ENCODE peak calls at places on chromosomes 12 and 14, in ten cellular contexts. P is cardiac muscle cell, E is BJ, R is K562, Y is brain microvascular endothelial cell, F is ascending aorta, A is pancreas, S is PC-3, V is fibroblast of lung, U is astrocyte. H is an unnamed sample.

GRCh38 chr12:125453751-125454150 is 388.5 kb downstream of the AACS start:
- DNase-seq in Y (no peak), S (no peak), R (no peak), E (no peak), P (no peak), U (no peak), F (no peak), A (no peak), V (no peak), H (no peak)

GRCh38 chr12:113261847-113262470 is 40.7 kb downstream of the TPCN1 start:
- DNase-seq in U (no peak), E (no peak), A (no peak), F (no peak), V (no peak), Y (no peak), P (peak), R (no peak), S (no peak), H (no peak)

GRCh38 chr14:70416322-70416716 is 571 bp downstream of the SYNJ2BP start:
- DNase-seq in S (peak), E (no peak), F (no peak), V (peak), P (peak), A (no peak), R (no peak), U (peak), Y (peak), H (no peak)

GRCh38 chr12:68856510-68856909 is 48.5 kb downstream of the MDM2 start:
- DNase-seq in R (no peak), V (no peak), E (no peak), Y (no peak), A (no peak), S (no peak), U (no peak), F (no peak), P (no peak), H (no peak)

GRCh38 chr14:63544641-63545234 is 1.6 kb upstream of the PPP2R5E start:
- DNase-seq in Y (peak), S (peak), V (peak), P (peak), F (no peak), U (no peak), A (no peak), R (peak), E (no peak), H (no peak)

GRCh38 chr12:47808574-47809380 is 10.9 kb downstream of the HDAC7 start:
- DNase-seq in Y (no peak), U (no peak), F (no peak), V (no peak), R (peak), E (no peak), A (no peak), S (peak), P (no peak), H (no peak)

GRCh38 chr14:96051642-96052540 is 12.7 kb downstream of the C14orf132 start:
- DNase-seq in R (peak), E (no peak), P (no peak), V (no peak), A (peak), Y (no peak), U (no peak), S (peak), F (no peak), H (peak)

GRCh38 chr14:88005978-88006851 is 1.3 kb downstream of the GPR65 start:
- DNase-seq in V (peak), A (no peak), S (no peak), R (no peak), U (peak), Y (no peak), E (no peak), F (no peak), P (no peak), H (no peak)

GRCh38 chr14:92677087-92677668 is 71.2 kb downstream of the LGMN start:
- DNase-seq in V (no peak), A (no peak), U (no peak), R (no peak), Y (no peak), P (peak), E (no peak), S (no peak), F (no peak), H (no peak)

GRCh38 chr14:105068818-105069217 is 3.6 kb upstream of the GPR132 start:
- DNase-seq in E (no peak), R (no peak), Y (no peak), A (no peak), U (no peak), S (no peak), P (no peak), V (no peak), F (no peak), H (no peak)

GRCh38 chr12:108410689-108411088 is 71.6 kb upstream of the CMKLR1 start:
- DNase-seq in E (no peak), Y (no peak), F (no peak), A (no peak), V (no peak), P (no peak), U (no peak), R (no peak), S (no peak), H (no peak)

GRCh38 chr12:18951219-18951618 is 178.3 kb upstream of the PLEKHA5 start:
- DNase-seq in Y (no peak), P (no peak), E (no peak), R (no peak), S (no peak), U (no peak), F (no peak), A (no peak), V (no peak), H (no peak)

GRCh38 chr12:6058481-6059161 is 65.8 kb downstream of the VWF start:
- DNase-seq in A (no peak), V (no peak), U (no peak), P (no peak), E (no peak), S (no peak), Y (no peak), F (no peak), R (no peak), H (no peak)
- TF ChIP-seq CTCF in A (no peak), V (no peak), U (no peak), P (no peak), E (no peak), S (no peak), Y (no peak), F (no peak), R (no peak), H (no peak)

GRCh38 chr14:64816221-64816783 is 63.4 kb downstream of the SPTB start:
- DNase-seq in A (no peak), U (no peak), E (no peak), S (no peak), R (no peak), Y (no peak), F (no peak), P (no peak), V (no peak), H (no peak)

GRCh38 chr14:64818151-64818550 is 61.6 kb downstream of the SPTB start:
- DNase-seq in F (no peak), U (no peak), E (no peak), P (no peak), Y (no peak), R (no peak), V (no peak), S (no peak), A (no peak), H (no peak)

GRCh38 chr14:64817631-64818030 is 62.1 kb downstream of the SPTB start:
- DNase-seq in Y (no peak), U (no peak), P (no peak), A (no peak), S (no peak), R (no peak), V (peak), E (no peak), F (no peak), H (no peak)

GRCh38 chr14:64812412-64812811 is 67.3 kb downstream of the SPTB start:
- DNase-seq in R (peak), P (no peak), S (no peak), V (no peak), E (no peak), Y (no peak), F (no peak), A (peak), U (no peak), H (no peak)

DNA sequence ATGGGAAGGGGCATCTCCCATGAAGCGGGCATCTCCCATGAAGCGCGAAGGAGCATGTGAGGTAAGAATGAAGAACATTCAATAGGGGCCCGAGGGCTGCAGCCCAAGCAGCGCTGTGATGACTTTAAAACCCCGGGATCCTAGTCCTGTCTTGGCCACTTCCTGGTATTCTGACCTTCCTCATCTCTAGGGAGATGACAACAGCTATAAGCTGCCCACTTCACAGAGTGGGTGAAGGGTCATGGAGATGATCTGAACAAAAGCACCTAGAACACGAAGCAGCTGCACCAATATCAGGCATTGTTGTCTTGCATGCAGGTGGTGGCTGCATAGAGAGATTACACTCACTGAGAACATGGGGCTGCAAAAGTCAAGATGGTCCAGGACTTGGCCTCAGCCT is 64.5 kb downstream of the SPTB start:
- DNase-seq in A (no peak), E (no peak), Y (no peak), V (no peak), R (no peak), F (no peak), S (no peak), U (no peak), P (no peak), H (no peak)
- TF ChIP-seq CTCF in A (no peak), E (no peak), Y (no peak), V (no peak), R (no peak), F (no peak), S (no peak), U (no peak), P (no peak), H (no peak)

GRCh38 chr14:28755930-28756895 is 10.4 kb upstream of the FOXG1 start:
- DNase-seq in F (no peak), R (no peak), U (no peak), E (no peak), S (no peak), V (no peak), A (no peak), P (no peak), Y (no peak), H (no peak)

GRCh38 chr14:28755198-28755794 is 11.3 kb upstream of the FOXG1 start:
- DNase-seq in P (no peak), A (no peak), Y (no peak), F (no peak), S (no peak), U (no peak), R (no peak), E (no peak), V (no peak), H (no peak)

GRCh38 chr14:28757790-28758189 is 8.8 kb upstream of the FOXG1 start:
- DNase-seq in Y (no peak), P (no peak), S (no peak), F (no peak), A (no peak), U (no peak), R (no peak), V (no peak), E (no peak), H (no peak)

GRCh38 chr14:28758253-28758915 is 8.2 kb upstream of the FOXG1 start:
- DNase-seq in A (no peak), V (no peak), E (no peak), F (no peak), Y (no peak), U (no peak), R (no peak), S (no peak), P (no peak), H (no peak)

DNA sequence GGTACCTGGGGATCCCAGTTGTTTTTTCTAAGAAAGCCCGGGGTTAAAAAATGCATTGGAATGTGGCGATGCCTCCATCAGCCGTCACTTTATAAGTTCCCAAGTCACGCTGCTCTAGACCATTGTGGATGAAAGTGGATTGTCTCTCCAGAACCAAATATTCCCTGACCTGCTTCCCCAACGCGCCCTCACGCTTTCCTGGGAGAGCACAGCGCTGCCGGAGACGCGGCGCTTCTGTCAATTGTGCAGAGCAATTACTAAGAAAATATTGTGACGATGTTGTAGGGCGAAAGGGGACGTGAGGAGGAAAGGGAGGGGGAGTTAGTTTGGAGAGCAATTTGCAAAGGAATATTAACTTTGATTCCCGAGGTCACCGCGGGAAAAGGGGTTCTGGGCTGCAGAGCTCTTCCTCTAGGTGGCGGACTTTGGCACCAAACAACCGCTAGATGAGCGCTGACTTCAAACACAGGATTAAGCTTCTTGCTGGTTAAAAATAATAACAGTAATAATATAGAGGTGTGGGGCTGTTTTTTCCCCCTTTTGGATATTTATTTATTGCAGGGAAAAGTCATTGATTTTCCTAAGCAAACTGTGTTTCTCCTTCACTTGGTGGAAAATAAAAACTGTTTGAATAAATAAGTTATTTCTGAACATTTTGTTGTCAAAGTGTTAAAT is 9.6 kb upstream of the FOXG1 start:
- DNase-seq in Y (peak), A (no peak), S (peak), P (peak), U (peak), R (peak), F (no peak), V (peak), E (no peak), H (no peak)
- TF ChIP-seq CTCF in Y (peak), A (peak), S (peak), P (peak), U (peak), R (peak), F (no peak), V (peak), E (peak), H (peak)

GRCh38 chr12:85029456-85029855 is 6.6 kb downstream of the TSPAN19 start:
- DNase-seq in R (no peak), F (no peak), E (no peak), Y (no peak), A (no peak), U (no peak), S (peak), P (peak), V (peak), H (no peak)
- TF ChIP-seq CTCF in R (peak), F (peak), E (peak), Y (peak), A (peak), U (peak), S (peak), P (peak), V (no peak), H (peak)

DNA sequence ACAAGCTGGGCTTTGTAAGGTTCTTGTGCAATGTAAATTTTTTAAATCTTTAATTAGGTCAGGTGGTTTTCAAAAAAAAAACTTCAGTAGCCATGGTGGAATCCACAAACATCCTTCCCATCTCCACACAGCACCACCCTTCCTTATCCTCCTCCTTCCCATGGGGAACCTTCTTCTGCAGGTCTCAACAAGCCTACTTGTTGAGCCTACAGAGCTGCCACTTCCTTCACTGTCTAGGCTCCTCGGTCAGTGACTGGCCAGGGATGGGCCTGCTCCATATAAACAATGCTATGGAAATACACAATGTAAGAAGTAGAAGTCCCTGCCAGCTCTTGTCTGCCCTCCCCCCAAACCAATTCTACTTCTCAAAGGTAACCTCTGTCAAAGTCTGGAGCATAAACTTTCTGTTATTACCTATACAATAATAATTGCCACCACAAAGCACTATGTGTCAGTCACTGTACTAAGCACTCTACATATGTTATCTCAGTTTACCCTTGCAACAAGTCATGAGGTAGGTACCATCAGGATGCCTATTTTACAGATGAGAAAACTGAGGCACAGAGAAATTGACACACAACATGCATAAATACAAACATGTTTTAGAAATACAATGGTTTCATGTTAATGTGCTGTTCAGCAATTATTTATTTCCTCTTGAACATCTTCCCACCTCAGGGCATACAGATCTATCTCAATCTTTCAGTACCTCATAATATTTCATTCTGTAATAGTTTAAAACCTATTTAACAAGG is 17.4 kb downstream of the LIMA1 start:
- DNase-seq in Y (no peak), F (no peak), P (no peak), R (no peak), V (no peak), U (no peak), A (no peak), E (no peak), S (no peak), H (no peak)
- TF ChIP-seq CTCF in Y (no peak), F (no peak), P (no peak), R (no peak), V (no peak), U (no peak), A (no peak), E (no peak), S (no peak), H (no peak)

GRCh38 chr14:24975393-24975792 is 74.6 kb downstream of the STXBP6 start:
- DNase-seq in U (no peak), Y (no peak), A (no peak), P (no peak), F (no peak), E (no peak), V (no peak), R (no peak), S (no peak), H (no peak)

GRCh38 chr14:24976599-24976998 is 73.3 kb downstream of the STXBP6 start:
- DNase-seq in Y (no peak), S (no peak), U (no peak), P (no peak), F (no peak), A (no peak), V (no peak), E (no peak), R (no peak), H (no peak)

GRCh38 chr14:24979725-24980239 is 70.2 kb downstream of the STXBP6 start:
- DNase-seq in A (no peak), Y (no peak), S (no peak), E (no peak), U (no peak), V (no peak), P (no peak), R (no peak), F (no peak), H (no peak)

GRCh38 chr14:24982472-24983155 is 67.3 kb downstream of the STXBP6 start:
- DNase-seq in F (no peak), U (peak), R (no peak), A (no peak), Y (peak), E (no peak), V (peak), P (peak), S (peak), H (no peak)

DNA sequence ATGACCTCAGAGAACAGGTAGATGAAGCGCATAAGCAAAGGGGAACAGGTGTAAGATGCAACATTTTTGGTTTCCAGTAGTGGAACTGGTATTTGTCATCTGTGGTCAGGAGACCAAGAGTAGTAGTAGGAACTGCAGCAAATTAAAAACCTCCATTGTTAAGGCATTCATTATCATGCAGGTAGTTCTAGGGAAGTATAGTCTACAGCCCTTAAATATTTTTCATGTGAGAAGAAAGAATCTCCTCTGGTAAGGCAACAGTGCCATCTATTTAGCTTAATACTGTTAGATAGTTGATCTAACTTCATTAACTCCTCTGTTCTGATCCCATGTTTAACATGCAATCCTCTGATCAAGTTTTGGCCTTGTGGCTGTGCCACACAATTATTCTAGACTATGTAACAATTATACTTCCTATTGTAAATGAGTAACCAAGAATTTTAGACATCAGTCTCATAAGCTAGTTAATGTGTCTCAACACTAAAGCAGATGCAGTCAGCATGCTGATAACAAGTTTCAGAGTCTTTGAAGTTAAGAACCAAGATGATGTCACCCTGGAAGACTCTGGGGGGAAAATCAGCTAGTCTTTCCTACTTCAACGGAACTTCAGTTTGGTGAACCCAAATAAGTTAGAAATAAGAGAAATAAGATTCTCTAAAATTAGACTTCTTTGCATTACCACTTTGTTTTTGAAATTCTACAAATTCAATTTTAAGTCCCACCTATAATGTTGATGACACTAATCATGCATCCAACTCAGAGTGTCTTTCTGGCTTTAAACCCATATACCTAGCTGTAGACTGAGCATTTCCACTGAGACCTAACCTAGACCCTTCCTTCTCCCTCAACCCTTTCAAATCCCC is 70.9 kb downstream of the STXBP6 start:
- DNase-seq in S (no peak), R (no peak), Y (no peak), A (no peak), V (peak), U (peak), E (no peak), P (no peak), F (no peak), H (no peak)
- TF ChIP-seq CTCF in S (no peak), R (no peak), Y (no peak), A (no peak), V (no peak), U (no peak), E (no peak), P (no peak), F (no peak), H (no peak)

GRCh38 chr14:31286456-31287293 is 79.1 kb upstream of the HECTD1 start:
- DNase-seq in S (peak), E (no peak), F (no peak), U (no peak), R (peak), A (no peak), P (no peak), V (no peak), Y (no peak), H (no peak)
- TF ChIP-seq CTCF in S (peak), E (peak), F (peak), U (peak), R (peak), A (peak), P (peak), V (peak), Y (peak), H (peak)

H was measured in mesothelial cell of epicardium.